ENCODE peak calls at places on chromosomes 12 and 14, in ten cellular contexts. N is NCI-H146; R is CD8-positive, alpha-beta memory T cell; W is activated CD4-positive, alpha-beta T cell treated with anti-CD3 and anti-CD28 coated beads, Interleukin-2, amount 50 U/mL, for 4 hours; M is ovary; E is upper lobe of right lung; S is AG08396; O is globus pallidus; C is B cell; X is mucosa of gallbladder. D is an unnamed sample.

GRCh38 chr14:35155962-35156361 is 33.6 kb downstream of the PRORP start:
- DNase-seq in N (no peak), R (no peak), W (no peak), M (no peak), E (no peak), S (no peak), O (no peak), C (no peak), X (no peak), D (no peak)

GRCh38 chr12:26239508-26240328 is 44.3 kb downstream of the SSPN start:
- DNase-seq in N (no peak), R (no peak), W (no peak), M (peak; percentile 74), E (no peak), S (peak; percentile 52), O (peak; percentile 92), C (no peak), X (peak; percentile 71), D (peak; percentile 61)

GRCh38 chr12:100959481-100959880 is 164.9 kb downstream of the ANO4 start:
- DNase-seq in N (no peak), R (no peak), W (no peak), M (no peak), E (no peak), S (peak; percentile 55), O (no peak), C (no peak), X (no peak), D (no peak)

GRCh38 chr14:98494582-98494981 is 777.4 kb downstream of the BCL11B start:
- DNase-seq in N (no peak), R (no peak), W (no peak), M (no peak), E (no peak), S (no peak), O (no peak), C (no peak), X (no peak), D (no peak)

GRCh38 chr12:89693639-89694202 is 14.9 kb downstream of the ATP2B1 start:
- DNase-seq in N (no peak), R (no peak), W (no peak), M (no peak), E (no peak), S (no peak), O (no peak), C (no peak), X (no peak), D (peak; percentile 5)

GRCh38 chr12:31645944-31646343 is 13.5 kb upstream of the ETFBKMT start:
- DNase-seq in N (no peak), R (no peak), W (no peak), M (no peak), E (no peak), S (no peak), O (no peak), C (no peak), X (no peak), D (no peak)

GRCh38 chr12:116415408-116416108 is 138.1 kb upstream of the MED13L start:
- DNase-seq in N (no peak), R (no peak), W (no peak), M (no peak), E (no peak), S (no peak), O (no peak), C (no peak), X (no peak), D (no peak)

GRCh38 chr14:95452890-95453712 is 63.3 kb downstream of the SYNE3 start:
- DNase-seq in N (no peak), R (no peak), W (no peak), M (no peak), E (no peak), S (no peak), O (no peak), C (no peak), X (no peak), D (no peak)

GRCh38 chr14:31270196-31270772 is 62.7 kb upstream of the HECTD1 start:
- DNase-seq in N (no peak), R (no peak), W (no peak), M (no peak), E (peak; percentile 69), S (no peak), O (no peak), C (no peak), X (no peak), D (no peak)

GRCh38 chr14:33938131-33938949 is 12.5 kb downstream of the EGLN3 start:
- DNase-seq in N (peak; percentile 4), R (no peak), W (no peak), M (peak; percentile 24), E (no peak), S (no peak), O (peak; percentile 68), C (no peak), X (peak; percentile 86), D (peak; percentile 70)

GRCh38 chr12:124184456-124184855 is 110.4 kb upstream of the RFLNA start:
- DNase-seq in N (no peak), R (no peak), W (no peak), M (no peak), E (peak; percentile 3), S (no peak), O (no peak), C (no peak), X (no peak), D (no peak)

GRCh38 chr14:72049462-72049861 is 117.2 kb downstream of the RGS6 start:
- DNase-seq in N (no peak), R (no peak), W (no peak), M (no peak), E (no peak), S (no peak), O (no peak), C (no peak), X (no peak), D (no peak)

GRCh38 chr14:75469606-75470237 is 41.9 kb downstream of the JDP2 start:
- DNase-seq in N (no peak), R (no peak), W (no peak), M (no peak), E (peak; percentile 92), S (no peak), O (no peak), C (no peak), X (peak; percentile 45), D (peak; percentile 49)

GRCh38 chr12:3483089-3483488 is 7.9 kb upstream of the PRMT8 start:
- DNase-seq in N (no peak), R (no peak), W (no peak), M (no peak), E (no peak), S (no peak), O (no peak), C (no peak), X (no peak), D (no peak)

GRCh38 chr14:104278214-104278534 is 139.8 kb downstream of the KIF26A start:
- DNase-seq in N (no peak), R (no peak), W (no peak), M (no peak), E (no peak), S (no peak), O (no peak), C (no peak), X (no peak), D (no peak)

GRCh38 chr12:31832740-31833540 is 104.1 kb upstream of the AMN1 start:
- DNase-seq in N (no peak), R (peak; percentile 60), W (no peak), M (no peak), E (no peak), S (no peak), O (peak; percentile 37), C (peak; percentile 67), X (no peak), D (no peak)

GRCh38 chr12:38384816-38385491 is 68.4 kb downstream of the ALG10B start:
- DNase-seq in N (peak; percentile 2), R (no peak), W (no peak), M (no peak), E (peak; percentile 67), S (no peak), O (no peak), C (no peak), X (no peak), D (no peak)

GRCh38 chr12:16300706-16301105 is 23.2 kb upstream of the SLC15A5 start:
- DNase-seq in N (no peak), R (no peak), W (no peak), M (no peak), E (no peak), S (no peak), O (no peak), C (no peak), X (no peak), D (no peak)

D was measured in G401.